ENCODE peak calls at places on chromosome 21, in four cellular contexts. G is mucosa of descending colon, T is A549, W is BE2C. V is an unnamed sample.

GRCh38 chr21:25910809-25911208 is 176.0 kb downstream of the GABPA start:
- DNase-seq in G (no peak), T (no peak), W (no peak), V (no peak)

GRCh38 chr21:21436012-21436545 is 437.9 kb downstream of the NCAM2 start:
- DNase-seq in G (no peak), T (no peak), W (no peak), V (no peak)

GRCh38 chr21:27776925-27777553 is 810.2 kb upstream of the ADAMTS5 start:
- DNase-seq in G (peak; percentile 21), T (no peak), W (no peak), V (no peak)

GRCh38 chr21:42009018-42009830 is 936 bp downstream of the ZBTB21 start:
- DNase-seq in G (peak; percentile 62), T (peak; percentile 6), W (peak; percentile 62), V (peak; percentile 62)

GRCh38 chr21:43921979-43922945 is 57.2 kb downstream of the AGPAT3 start:
- DNase-seq in G (no peak), T (no peak), W (peak; percentile 15), V (no peak)

GRCh38 chr21:28310711-28311110 is 682.0 kb downstream of the LTN1 start:
- DNase-seq in G (no peak), T (no peak), W (no peak), V (no peak)

GRCh38 chr21:29403291-29403690 is 104.6 kb downstream of the BACH1 start:
- DNase-seq in G (no peak), T (no peak), W (no peak), V (peak; percentile 16)

GRCh38 chr21:41830145-41830707 is 48.9 kb downstream of the PRDM15 start:
- DNase-seq in G (no peak), T (no peak), W (no peak), V (no peak)

GRCh38 chr21:37244506-37245083 is 22.5 kb downstream of the VPS26C start:
- DNase-seq in G (no peak), T (no peak), W (no peak), V (peak; percentile 34)

DNA sequence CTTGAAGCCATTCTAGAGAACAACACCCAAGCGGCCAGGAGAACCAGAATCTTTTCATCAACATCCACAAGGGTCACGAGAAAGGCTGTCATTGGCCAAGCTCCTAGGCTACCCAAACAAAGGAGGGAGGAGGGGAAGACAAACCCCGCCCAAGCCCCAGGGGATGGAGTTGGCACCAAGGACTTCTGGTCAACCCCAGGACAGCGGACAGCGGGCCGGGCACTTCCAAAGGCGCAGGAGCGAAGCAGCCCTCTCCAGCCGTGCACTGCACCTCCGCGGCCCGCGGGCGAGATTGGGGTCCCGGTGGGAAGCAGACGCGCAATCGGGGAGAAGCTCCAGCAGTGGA is at the start of gene CLIC6:
- DNase-seq in G (no peak), T (no peak), W (no peak), V (peak; percentile 6)
- H3K4me3 ChIP-seq in G (no peak within 1 kb of the TSS), T (peak within 1 kb of the TSS; percentile 46), W (no peak within 1 kb of the TSS), V (peak within 1 kb of the TSS; percentile 15)

DNA sequence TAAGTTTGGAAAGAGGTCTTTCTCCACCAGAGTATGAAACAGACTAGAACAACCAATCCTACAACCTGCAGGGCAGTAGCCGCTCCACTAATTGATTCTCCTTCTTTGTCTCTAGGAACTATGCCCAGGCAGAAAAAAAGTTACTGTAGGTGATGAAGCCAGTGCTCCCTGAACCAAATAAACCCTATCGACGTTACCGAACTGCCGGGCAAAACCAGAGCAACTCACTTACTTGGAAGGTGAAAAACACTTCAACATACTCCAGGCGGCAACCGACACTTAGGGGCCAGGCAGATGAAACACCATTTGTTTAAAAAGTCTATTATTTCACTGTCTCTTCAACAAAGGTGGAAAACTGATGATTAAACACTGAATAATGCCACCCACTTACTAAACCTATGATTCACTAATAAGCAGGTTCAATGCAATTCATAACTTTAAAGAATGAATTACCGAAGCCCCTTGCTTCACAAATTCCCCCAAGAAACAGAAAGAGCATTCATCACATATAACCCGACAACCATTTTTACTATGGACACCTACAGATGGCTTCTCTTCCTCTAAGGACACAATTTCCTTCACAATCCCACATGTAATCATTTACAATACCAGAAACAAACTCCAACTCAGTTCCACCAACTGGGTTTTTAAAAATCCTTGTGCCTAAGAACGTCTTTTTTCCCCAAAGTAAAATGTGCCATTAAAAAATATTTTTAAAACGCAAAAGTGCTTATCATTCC is 1.5 kb downstream of the NRIP1 start:
- DNase-seq in G (no peak), T (no peak), W (peak; percentile 14), V (peak; percentile 40)
- TF ChIP-seq CTCF in G (no peak), T (no peak), W (no peak), V (no peak)

GRCh38 chr21:40662889-40663288 is 184.1 kb downstream of the DSCAM start:
- DNase-seq in G (no peak), T (no peak), W (no peak), V (no peak)
- H3K4me3 ChIP-seq in G (no peak overlapping the region), T (no peak overlapping the region), W (no peak overlapping the region), V (no peak overlapping the region)

GRCh38 chr21:31517664-31518402 is 141.7 kb upstream of the SOD1 start:
- DNase-seq in G (no peak), T (no peak), W (no peak), V (no peak)

GRCh38 chr21:31520506-31521163 is 138.9 kb upstream of the SOD1 start:
- DNase-seq in G (no peak), T (no peak), W (no peak), V (no peak)

GRCh38 chr21:31524140-31524539 is 135.4 kb upstream of the SOD1 start:
- DNase-seq in G (no peak), T (no peak), W (no peak), V (no peak)

GRCh38 chr21:31518580-31518979 is 140.9 kb upstream of the SOD1 start:
- DNase-seq in G (no peak), T (no peak), W (no peak), V (no peak)

GRCh38 chr21:31521515-31521914 is 138.0 kb upstream of the SOD1 start:
- DNase-seq in G (no peak), T (no peak), W (no peak), V (no peak)
- TF ChIP-seq CTCF in G (no peak), T (no peak), W (no peak), V (no peak)

DNA sequence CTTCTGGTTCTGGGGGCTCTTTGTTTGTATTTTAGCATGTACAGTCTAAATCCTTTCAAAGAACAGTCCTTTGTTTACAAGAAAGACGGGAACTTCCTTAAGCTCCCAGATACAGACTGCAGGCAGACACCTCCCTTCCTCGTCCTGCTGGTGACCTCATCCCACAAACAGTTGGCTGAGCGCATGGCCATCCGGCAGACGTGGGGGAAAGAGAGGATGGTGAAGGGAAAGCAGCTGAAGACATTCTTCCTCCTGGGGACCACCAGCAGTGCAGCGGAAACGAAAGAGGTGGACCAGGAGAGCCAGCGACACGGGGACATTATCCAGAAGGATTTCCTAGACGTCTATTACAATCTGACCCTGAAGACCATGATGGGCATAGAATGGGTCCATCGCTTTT is 47.9 kb downstream of the B3GALT5 start:
- DNase-seq in G (peak; percentile 55), T (peak; percentile 43), W (no peak), V (peak; percentile 49)
- H3K4me3 ChIP-seq in G (no peak overlapping the region), T (no peak overlapping the region), W (no peak overlapping the region), V (no peak overlapping the region)

GRCh38 chr21:38329176-38329575 is 72.4 kb downstream of the KCNJ15 start:
- DNase-seq in G (no peak), T (no peak), W (no peak), V (no peak)

GRCh38 chr21:38337793-38338192 is 81.0 kb downstream of the KCNJ15 start:
- DNase-seq in G (no peak), T (no peak), W (no peak), V (no peak)

GRCh38 chr21:38334866-38335265 is 78.1 kb downstream of the KCNJ15 start:
- DNase-seq in G (no peak), T (no peak), W (no peak), V (no peak)

GRCh38 chr21:38330671-38331070 is 73.9 kb downstream of the KCNJ15 start:
- DNase-seq in G (no peak), T (no peak), W (no peak), V (no peak)

DNA sequence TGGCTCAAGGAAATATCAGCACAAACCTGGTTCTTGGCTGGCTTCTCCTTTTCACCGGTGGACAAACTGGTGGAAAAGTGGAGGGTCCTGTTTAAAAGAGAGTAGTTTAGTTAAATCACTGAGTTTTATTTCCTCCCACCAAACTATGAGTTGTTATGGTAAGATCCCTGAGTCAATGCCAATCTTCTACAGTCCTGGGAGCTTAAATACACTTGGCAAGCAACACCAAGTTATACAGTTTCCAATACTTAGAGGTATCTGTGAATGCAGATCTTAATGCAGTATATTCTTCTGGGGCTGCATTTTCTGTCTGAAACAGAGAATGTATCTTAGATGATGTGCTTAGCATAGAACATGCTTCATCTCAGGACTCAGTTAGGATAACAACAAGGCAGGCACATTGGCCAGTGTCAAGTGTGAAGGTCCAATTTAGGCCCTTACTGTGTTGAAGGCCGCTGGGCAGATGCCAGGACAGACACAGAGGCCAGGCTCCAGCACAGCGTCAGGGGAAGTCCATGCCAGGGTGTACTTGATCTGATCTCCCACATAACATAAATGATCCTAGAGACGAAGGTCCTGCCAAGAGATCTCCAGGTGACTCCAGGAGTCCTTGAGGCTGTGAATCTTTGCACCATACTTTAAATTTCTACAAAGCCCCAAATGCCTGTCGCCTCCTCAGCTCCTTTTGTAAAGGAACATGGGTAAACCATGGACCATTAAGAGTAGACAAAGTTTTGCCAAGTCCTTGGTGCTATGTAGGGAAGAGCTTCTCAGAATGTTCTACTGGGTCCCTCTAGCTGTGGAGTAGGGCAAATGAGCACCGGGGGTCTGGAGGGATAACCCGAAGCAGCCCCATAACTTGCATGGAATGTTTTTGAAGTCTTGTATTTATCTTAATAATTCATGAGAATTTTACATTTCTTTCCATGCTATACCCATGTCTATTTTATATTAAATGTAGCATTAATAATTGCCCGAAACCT is 76.8 kb downstream of the KCNJ15 start:
- DNase-seq in G (no peak), T (no peak), W (no peak), V (no peak)
- TF ChIP-seq CTCF in G (no peak), T (no peak), W (no peak), V (peak; percentile 62)

GRCh38 chr21:46645840-46646239 is 10.4 kb downstream of the PRMT2 start:
- DNase-seq in G (no peak), T (no peak), W (no peak), V (no peak)

GRCh38 chr21:46648539-46648938 is 13.1 kb downstream of the PRMT2 start:
- DNase-seq in G (no peak), T (no peak), W (no peak), V (no peak)

GRCh38 chr21:46649356-46649755 is 13.9 kb downstream of the PRMT2 start:
- DNase-seq in G (no peak), T (no peak), W (no peak), V (no peak)

GRCh38 chr21:46643379-46644177 is 8.1 kb downstream of the PRMT2 start:
- DNase-seq in G (no peak), T (no peak), W (no peak), V (no peak)

DNA sequence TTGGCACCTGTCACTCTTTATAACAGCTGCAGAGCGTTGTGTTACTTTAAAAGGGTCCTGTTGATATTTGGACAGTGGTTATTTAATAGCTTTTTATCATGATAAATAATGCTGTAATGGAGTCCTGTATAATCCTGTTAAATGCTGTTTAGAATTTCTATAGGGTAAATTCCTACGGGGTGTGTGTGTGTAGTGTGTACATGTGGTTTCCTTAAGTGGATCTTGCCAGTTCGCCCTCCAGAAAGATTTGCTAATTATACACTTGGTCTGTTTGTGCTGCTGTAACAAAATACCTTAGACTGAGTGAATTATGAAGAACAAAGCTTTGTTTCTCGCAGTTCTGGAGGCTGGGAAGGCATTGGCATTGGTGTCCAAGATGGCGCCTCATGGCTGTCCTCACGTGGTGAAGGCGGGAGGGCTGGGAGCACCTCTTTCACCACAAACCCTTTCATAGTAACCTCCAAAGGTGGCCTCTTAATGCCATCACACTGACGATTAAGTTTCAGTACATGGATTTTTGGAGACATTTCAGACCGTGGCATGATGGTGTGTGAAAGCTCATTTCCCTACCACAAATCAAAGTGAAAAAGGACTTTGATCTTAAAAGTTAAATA is 11.2 kb downstream of the PRMT2 start:
- DNase-seq in G (no peak), T (no peak), W (no peak), V (no peak)
- H3K4me3 ChIP-seq in G (no peak overlapping the region), T (no peak overlapping the region), W (no peak overlapping the region), V (no peak overlapping the region)

V was measured in cardiac muscle cell.